ENCODE peak calls at places on chromosomes 2 and 18, in eight cellular contexts. One of them, this sample, is unnamed.

GRCh38 chr2:69483696-69484095 is 46.5 kb upstream of the NFU1 start:
- DNase-seq in cardiac muscle cell: no peak
- DNase-seq in uterus: no peak
- DNase-seq in hepatocyte: peak
- DNase-seq in tibial nerve: no peak
- DNase-seq in lower lobe of right lung: no peak
- DNase-seq in fibroblast of pulmonary artery: no peak
- DNase-seq in neuronal stem cell: no peak
- DNase-seq in this sample: no peak

GRCh38 chr2:237156131-237156856 is 70.6 kb downstream of the COPS8 start:
- DNase-seq in cardiac muscle cell: no peak
- DNase-seq in tibial nerve: peak
- DNase-seq in hepatocyte: peak
- DNase-seq in fibroblast of pulmonary artery: peak
- DNase-seq in neuronal stem cell: no peak
- DNase-seq in lower lobe of right lung: no peak
- DNase-seq in uterus: peak
- DNase-seq in this sample: peak

GRCh38 chr2:100757621-100758394 is 62.1 kb upstream of the NPAS2 start:
- DNase-seq in uterus: no peak
- DNase-seq in lower lobe of right lung: no peak
- DNase-seq in tibial nerve: peak
- DNase-seq in cardiac muscle cell: no peak
- DNase-seq in fibroblast of pulmonary artery: peak
- DNase-seq in neuronal stem cell: no peak
- DNase-seq in hepatocyte: peak
- DNase-seq in this sample: peak

GRCh38 chr18:1392865-1393734 is 488.4 kb downstream of the ADCYAP1 start:
- DNase-seq in tibial nerve: no peak
- DNase-seq in lower lobe of right lung: no peak
- DNase-seq in cardiac muscle cell: no peak
- DNase-seq in hepatocyte: no peak
- DNase-seq in fibroblast of pulmonary artery: no peak
- DNase-seq in uterus: no peak
- DNase-seq in neuronal stem cell: no peak
- DNase-seq in this sample: no peak

GRCh38 chr18:12026562-12026961 is 45.3 kb downstream of the IMPA2 start:
- DNase-seq in hepatocyte: no peak
- DNase-seq in cardiac muscle cell: no peak
- DNase-seq in fibroblast of pulmonary artery: no peak
- DNase-seq in uterus: no peak
- DNase-seq in lower lobe of right lung: no peak
- DNase-seq in tibial nerve: no peak
- DNase-seq in neuronal stem cell: no peak
- DNase-seq in this sample: no peak

GRCh38 chr18:59517446-59518171 is 158.5 kb upstream of the LMAN1 start:
- DNase-seq in hepatocyte: peak
- DNase-seq in neuronal stem cell: peak
- DNase-seq in fibroblast of pulmonary artery: peak
- DNase-seq in lower lobe of right lung: no peak
- DNase-seq in uterus: no peak
- DNase-seq in cardiac muscle cell: peak
- DNase-seq in tibial nerve: no peak
- DNase-seq in this sample: peak

GRCh38 chr2:12469053-12469625 is 247.6 kb upstream of the TRIB2 start:
- DNase-seq in fibroblast of pulmonary artery: no peak
- DNase-seq in neuronal stem cell: no peak
- DNase-seq in lower lobe of right lung: no peak
- DNase-seq in hepatocyte: no peak
- DNase-seq in tibial nerve: no peak
- DNase-seq in uterus: no peak
- DNase-seq in cardiac muscle cell: no peak
- DNase-seq in this sample: peak

GRCh38 chr2:33607905-33608304 is 8.8 kb upstream of the FAM98A start:
- DNase-seq in hepatocyte: no peak
- DNase-seq in neuronal stem cell: no peak
- DNase-seq in tibial nerve: no peak
- DNase-seq in cardiac muscle cell: no peak
- DNase-seq in uterus: no peak
- DNase-seq in fibroblast of pulmonary artery: peak
- DNase-seq in lower lobe of right lung: no peak
- DNase-seq in this sample: no peak

GRCh38 chr2:205627085-205627484 is 55.2 kb upstream of the NRP2 start:
- DNase-seq in lower lobe of right lung: no peak
- DNase-seq in tibial nerve: no peak
- DNase-seq in uterus: no peak
- DNase-seq in hepatocyte: no peak
- DNase-seq in fibroblast of pulmonary artery: no peak
- DNase-seq in neuronal stem cell: no peak
- DNase-seq in cardiac muscle cell: no peak
- DNase-seq in this sample: no peak

GRCh38 chr2:137178955-137179377 is 413.6 kb downstream of the THSD7B start:
- DNase-seq in neuronal stem cell: no peak
- DNase-seq in cardiac muscle cell: no peak
- DNase-seq in lower lobe of right lung: no peak
- DNase-seq in uterus: no peak
- DNase-seq in tibial nerve: no peak
- DNase-seq in hepatocyte: no peak
- DNase-seq in fibroblast of pulmonary artery: peak
- DNase-seq in this sample: peak

GRCh38 chr2:218895758-218896500 is 15.3 kb downstream of the WNT10A start:
- DNase-seq in neuronal stem cell: no peak
- DNase-seq in uterus: no peak
- DNase-seq in lower lobe of right lung: no peak
- DNase-seq in fibroblast of pulmonary artery: no peak
- DNase-seq in tibial nerve: no peak
- DNase-seq in cardiac muscle cell: no peak
- DNase-seq in hepatocyte: no peak
- DNase-seq in this sample: peak
- H3K4me3 ChIP-seq in neuronal stem cell: no peak
- H3K4me3 ChIP-seq in uterus: no peak
- H3K4me3 ChIP-seq in lower lobe of right lung: no peak
- H3K4me3 ChIP-seq in fibroblast of pulmonary artery: no peak
- H3K4me3 ChIP-seq in tibial nerve: no peak
- H3K4me3 ChIP-seq in cardiac muscle cell: no peak
- H3K4me3 ChIP-seq in hepatocyte: no peak
- H3K4me3 ChIP-seq in this sample: no peak

GRCh38 chr2:55054076-55054475 is 3.8 kb upstream of the RTN4 start:
- DNase-seq in tibial nerve: no peak
- DNase-seq in uterus: no peak
- DNase-seq in hepatocyte: no peak
- DNase-seq in cardiac muscle cell: no peak
- DNase-seq in lower lobe of right lung: no peak
- DNase-seq in neuronal stem cell: no peak
- DNase-seq in fibroblast of pulmonary artery: no peak
- DNase-seq in this sample: no peak

GRCh38 chr2:55054476-55054875 is 4.2 kb upstream of the RTN4 start:
- DNase-seq in hepatocyte: no peak
- DNase-seq in cardiac muscle cell: no peak
- DNase-seq in fibroblast of pulmonary artery: no peak
- DNase-seq in uterus: no peak
- DNase-seq in neuronal stem cell: no peak
- DNase-seq in lower lobe of right lung: no peak
- DNase-seq in tibial nerve: no peak
- DNase-seq in this sample: no peak

GRCh38 chr2:55051026-55051866 is 995 bp upstream of the RTN4 start:
- DNase-seq in neuronal stem cell: peak
- DNase-seq in cardiac muscle cell: peak
- DNase-seq in uterus: peak
- DNase-seq in lower lobe of right lung: no peak
- DNase-seq in tibial nerve: peak
- DNase-seq in fibroblast of pulmonary artery: peak
- DNase-seq in hepatocyte: peak
- DNase-seq in this sample: peak

GRCh38 chr2:55050133-55050994 is at the start of gene RTN4:
- DNase-seq in tibial nerve: peak
- DNase-seq in hepatocyte: peak
- DNase-seq in neuronal stem cell: peak
- DNase-seq in cardiac muscle cell: peak
- DNase-seq in lower lobe of right lung: peak
- DNase-seq in uterus: peak
- DNase-seq in fibroblast of pulmonary artery: peak
- DNase-seq in this sample: peak

GRCh38 chr2:55052087-55053061 is 2.1 kb upstream of the RTN4 start:
- DNase-seq in fibroblast of pulmonary artery: no peak
- DNase-seq in cardiac muscle cell: no peak
- DNase-seq in hepatocyte: no peak
- DNase-seq in tibial nerve: no peak
- DNase-seq in uterus: no peak
- DNase-seq in neuronal stem cell: no peak
- DNase-seq in lower lobe of right lung: no peak
- DNase-seq in this sample: no peak
- H3K4me3 ChIP-seq in fibroblast of pulmonary artery: peak
- H3K4me3 ChIP-seq in cardiac muscle cell: peak
- H3K4me3 ChIP-seq in hepatocyte: no peak
- H3K4me3 ChIP-seq in tibial nerve: peak
- H3K4me3 ChIP-seq in uterus: no peak
- H3K4me3 ChIP-seq in neuronal stem cell: no peak
- H3K4me3 ChIP-seq in lower lobe of right lung: peak
- H3K4me3 ChIP-seq in this sample: no peak

GRCh38 chr18:13809025-13809384 is 14.9 kb upstream of the MC5R start:
- DNase-seq in tibial nerve: no peak
- DNase-seq in uterus: no peak
- DNase-seq in hepatocyte: no peak
- DNase-seq in fibroblast of pulmonary artery: no peak
- DNase-seq in neuronal stem cell: no peak
- DNase-seq in lower lobe of right lung: no peak
- DNase-seq in cardiac muscle cell: no peak
- DNase-seq in this sample: no peak
- H3K4me3 ChIP-seq in tibial nerve: no peak
- H3K4me3 ChIP-seq in uterus: no peak
- H3K4me3 ChIP-seq in hepatocyte: no peak
- H3K4me3 ChIP-seq in fibroblast of pulmonary artery: no peak
- H3K4me3 ChIP-seq in neuronal stem cell: no peak
- H3K4me3 ChIP-seq in lower lobe of right lung: no peak
- H3K4me3 ChIP-seq in cardiac muscle cell: no peak
- H3K4me3 ChIP-seq in this sample: no peak

DNA sequence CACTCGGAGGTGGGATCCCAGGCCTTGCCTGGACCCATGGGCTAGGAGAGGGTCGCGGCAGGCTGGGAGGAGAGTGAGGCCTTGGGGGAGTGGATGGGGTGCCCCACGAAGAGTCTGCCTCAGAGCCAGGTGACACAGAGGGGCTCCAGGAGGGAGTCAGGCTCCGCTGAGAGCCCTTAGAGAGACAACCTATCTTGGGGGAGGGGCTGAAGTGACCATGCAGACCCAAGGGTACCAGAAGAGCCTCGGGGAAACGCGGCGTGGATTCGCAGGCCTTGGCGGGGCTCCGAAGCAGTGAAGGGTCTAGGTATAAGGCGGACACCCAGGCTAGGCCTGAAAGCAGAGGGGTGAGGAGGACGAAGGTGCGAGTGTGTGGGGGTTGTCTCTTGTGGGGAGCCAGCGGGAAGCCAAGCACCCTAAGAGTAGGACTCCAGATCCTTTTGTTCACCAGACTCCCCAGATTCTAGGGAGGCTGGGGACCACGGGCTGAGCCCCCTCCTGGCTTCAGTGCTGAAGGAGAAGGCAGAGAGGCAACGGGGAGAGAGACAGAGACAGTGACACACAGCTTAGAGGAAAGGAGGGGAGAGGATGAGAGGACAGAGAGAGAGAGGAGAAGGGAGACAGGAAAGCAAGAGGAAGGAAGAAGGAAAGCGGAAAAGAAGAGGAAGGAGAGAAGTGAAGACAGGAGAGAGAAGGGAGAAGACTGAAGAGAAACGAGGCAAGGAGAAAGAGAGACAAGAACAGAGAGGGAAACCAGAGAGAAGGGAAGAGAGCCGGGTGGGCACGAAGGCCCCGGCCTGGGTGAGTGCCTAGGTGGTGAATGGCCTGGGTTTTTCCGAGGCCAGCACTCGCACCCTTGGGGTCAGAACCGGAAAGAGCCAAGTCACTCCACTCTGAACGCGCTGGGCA is 1.1 kb upstream of the HOXD11 start:
- DNase-seq in tibial nerve: no peak
- DNase-seq in neuronal stem cell: no peak
- DNase-seq in fibroblast of pulmonary artery: no peak
- DNase-seq in lower lobe of right lung: no peak
- DNase-seq in cardiac muscle cell: no peak
- DNase-seq in hepatocyte: no peak
- DNase-seq in uterus: no peak
- DNase-seq in this sample: no peak
- H3K4me3 ChIP-seq in tibial nerve: no peak
- H3K4me3 ChIP-seq in neuronal stem cell: peak
- H3K4me3 ChIP-seq in fibroblast of pulmonary artery: no peak
- H3K4me3 ChIP-seq in lower lobe of right lung: no peak
- H3K4me3 ChIP-seq in cardiac muscle cell: no peak
- H3K4me3 ChIP-seq in hepatocyte: peak
- H3K4me3 ChIP-seq in uterus: peak
- H3K4me3 ChIP-seq in this sample: no peak

This sample was measured in choroid plexus epithelial cell.